ENCODE peak calls at places on chromosomes 6 and 20, in seven cellular contexts. K, U, T, L, J, Q and R are unnamed samples.

GRCh38 chr6:133115960-133116359 is 125.2 kb upstream of the EYA4 start:
- DNase-seq in K (no peak), U (no peak), T (no peak), L (no peak), J (no peak), Q (no peak), R (no peak)

GRCh38 chr6:30154709-30155521 is 6.1 kb downstream of the TRIM10 start:
- DNase-seq in K (no peak), U (peak; percentile 78), T (no peak), L (peak; percentile 21), J (peak; percentile 93), Q (no peak), R (peak; percentile 67)

GRCh38 chr6:86357877-86358276 is 579.5 kb upstream of the HTR1E start:
- DNase-seq in K (no peak), U (no peak), T (no peak), L (no peak), J (no peak), Q (no peak), R (no peak)

GRCh38 chr6:125415921-125416320 is 114.2 kb upstream of the HDDC2 start:
- DNase-seq in K (no peak), U (no peak), T (no peak), L (no peak), J (peak; percentile 8), Q (no peak), R (no peak)

GRCh38 chr6:14857501-14857900 is 388.4 kb upstream of the JARID2 start:
- DNase-seq in K (peak; percentile 95), U (peak; percentile 74), T (no peak), L (no peak), J (no peak), Q (peak; percentile 86), R (no peak)

GRCh38 chr20:21272279-21272678 is 30.9 kb upstream of the XRN2 start:
- DNase-seq in K (no peak), U (no peak), T (no peak), L (no peak), J (no peak), Q (no peak), R (no peak)

GRCh38 chr6:7541175-7542064 is at the start of gene DSP:
- DNase-seq in K (no peak), U (peak; percentile 88), T (no peak), L (peak; percentile 15), J (peak; percentile 86), Q (peak; percentile 7), R (peak; percentile 88)

GRCh38 chr6:1498491-1499113 is 109.2 kb downstream of the FOXF2 start:
- DNase-seq in K (no peak), U (no peak), T (no peak), L (no peak), J (no peak), Q (no peak), R (no peak)

GRCh38 chr6:10882654-10883053 is 813 bp upstream of the GCM2 start:
- DNase-seq in K (no peak), U (no peak), T (no peak), L (no peak), J (no peak), Q (no peak), R (no peak)
- H3K4me3 ChIP-seq in K (no peak overlapping the region), U (no peak overlapping the region), T (no peak overlapping the region), L (no peak overlapping the region), J (no peak overlapping the region), Q (no peak overlapping the region), R (no peak overlapping the region)

DNA sequence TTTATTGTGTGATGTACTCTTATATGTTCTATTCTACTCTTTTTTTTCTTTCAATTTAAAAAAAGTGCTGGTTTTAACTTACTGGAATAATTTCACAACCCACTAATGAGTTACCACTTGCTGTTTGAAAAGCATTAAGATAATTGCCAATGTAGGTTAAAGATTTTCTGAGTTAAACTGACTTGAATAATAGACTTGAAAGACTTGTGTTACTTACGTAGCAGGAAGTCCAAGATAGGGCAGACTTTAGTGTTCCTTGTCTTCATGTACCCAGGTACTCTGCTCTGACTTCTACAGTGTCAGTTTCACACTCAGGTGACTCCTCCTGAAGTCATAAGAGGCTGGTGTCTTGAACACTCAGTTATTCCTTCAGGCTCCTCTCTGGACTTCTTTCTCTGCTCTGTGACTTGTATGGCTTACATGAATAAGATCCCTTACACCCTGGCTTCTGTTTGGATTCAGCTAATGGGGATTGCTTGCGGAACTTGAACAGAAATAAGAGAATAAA is 76.3 kb upstream of the SGK1 start:
- DNase-seq in K (no peak), U (no peak), T (no peak), L (no peak), J (no peak), Q (no peak), R (no peak)
- H3K27ac ChIP-seq in K (no peak overlapping the region), U (no peak overlapping the region), T (no peak overlapping the region), L (no peak overlapping the region), J (no peak overlapping the region), Q (no peak overlapping the region), R (no peak overlapping the region)

DNA sequence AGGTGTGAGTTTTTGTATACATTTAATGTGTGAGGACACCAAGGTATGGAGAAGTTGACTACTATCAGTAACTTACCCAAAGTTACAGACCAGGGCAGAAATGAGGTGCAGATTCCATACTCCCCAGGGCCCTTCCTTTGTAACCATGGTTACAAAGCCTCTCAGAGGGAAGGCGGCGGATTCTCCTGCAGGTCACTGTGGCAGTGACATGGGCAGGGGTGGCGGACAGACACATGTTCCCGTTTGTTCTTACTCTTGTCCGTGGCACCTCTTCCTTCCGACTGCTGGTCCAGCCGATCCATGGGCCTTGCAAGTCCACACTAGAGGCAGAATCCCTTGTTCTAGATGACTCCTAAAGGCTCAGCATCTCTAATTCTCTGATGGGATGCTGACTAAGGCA is 43.0 kb downstream of the PDYN start:
- DNase-seq in K (no peak), U (no peak), T (no peak), L (no peak), J (no peak), Q (no peak), R (no peak)
- H3K4me1 ChIP-seq in K (no peaks in the 10 kb centered on the region), U (peaks cover 9% of the 10 kb centered on the region), T (peaks cover 19% of the 10 kb centered on the region), L (no peaks in the 10 kb centered on the region), J (peaks cover 6% of the 10 kb centered on the region), Q (no peaks in the 10 kb centered on the region), R (peaks cover 3% of the 10 kb centered on the region)

GRCh38 chr20:49786226-49786625 is 26.4 kb upstream of the SLC9A8 start:
- DNase-seq in K (no peak), U (no peak), T (no peak), L (no peak), J (no peak), Q (no peak), R (no peak)
- H3K4me3 ChIP-seq in K (no peak overlapping the region), U (no peak overlapping the region), T (no peak overlapping the region), L (no peak overlapping the region), J (no peak overlapping the region), Q (no peak overlapping the region), R (no peak overlapping the region)

DNA sequence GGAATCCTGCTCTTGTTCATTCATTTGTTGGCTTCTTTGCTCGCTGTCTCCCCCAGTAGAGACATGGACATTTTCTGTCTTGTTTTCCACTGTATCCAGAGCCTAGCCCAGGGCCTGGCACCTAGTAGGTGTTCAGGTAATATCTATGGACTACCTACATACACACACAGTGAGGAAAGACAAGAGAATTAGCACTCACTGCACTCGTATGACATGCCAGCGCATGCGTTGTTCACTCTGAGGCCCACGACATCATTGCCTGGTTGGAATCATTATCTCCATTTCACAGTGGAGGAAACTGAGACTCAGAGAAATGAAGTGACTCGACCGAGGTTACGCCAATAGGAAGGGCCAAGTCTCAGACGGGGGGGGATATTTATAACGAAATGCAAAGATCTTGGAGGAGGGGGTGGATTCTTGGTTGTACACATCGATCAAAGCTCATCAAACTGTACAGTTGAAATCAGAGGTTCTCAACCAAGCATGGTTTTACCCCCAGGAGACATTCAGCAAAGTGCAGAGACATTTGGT is 140.1 kb upstream of the PTPN1 start:
- DNase-seq in K (no peak), U (no peak), T (no peak), L (no peak), J (no peak), Q (no peak), R (no peak)
- H3K27ac ChIP-seq in K (no peak overlapping the region), U (no peak overlapping the region), T (no peak overlapping the region), L (no peak overlapping the region), J (no peak overlapping the region), Q (no peak overlapping the region), R (peak overlapping the region; percentile 67)

DNA sequence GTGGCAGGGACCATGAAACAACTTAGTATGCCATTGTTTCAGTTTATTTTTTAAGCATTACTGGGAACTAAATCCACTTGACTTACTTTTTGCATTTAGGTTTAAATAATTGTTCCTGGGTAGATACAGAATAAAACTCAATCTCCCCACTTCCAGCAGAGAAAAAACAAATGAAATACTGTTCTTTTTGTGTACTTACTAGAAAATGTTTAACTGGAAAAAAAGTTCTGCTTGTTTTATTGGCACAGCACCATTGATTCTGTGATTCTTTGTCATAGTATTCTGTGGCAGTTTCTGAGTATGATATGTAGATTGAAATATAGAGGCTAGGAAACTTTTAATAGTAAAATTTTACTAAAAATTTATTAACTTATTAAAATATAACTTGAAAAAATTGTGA is 10.2 kb downstream of the ASXL1 start:
- DNase-seq in K (no peak), U (no peak), T (no peak), L (no peak), J (no peak), Q (no peak), R (no peak)
- H3K4me1 ChIP-seq in K (peaks cover 38% of the 10 kb centered on the region), U (peaks cover 29% of the 10 kb centered on the region), T (peaks cover 40% of the 10 kb centered on the region), L (peaks cover 3% of the 10 kb centered on the region), J (no peaks in the 10 kb centered on the region), Q (peaks cover 50% of the 10 kb centered on the region), R (peaks cover 12% of the 10 kb centered on the region)